ENCODE peak calls at places on chromosomes 6 and 20, in six cellular contexts. G is stimulated activated CD8-positive, alpha-beta memory T cell treated with anti-CD3 and anti-CD28 coated beads, Interleukin-15, amount 100 ng/mL, for 48 hours; T is bronchial epithelial cell; N is neural crest cell; X is stimulated activated effector memory CD8-positive, alpha-beta T cell treated with anti-CD3 and anti-CD28 coated beads, Interleukin-12 subunit alpha, Interleukin-12 subunit beta, amount 100 ng/mL, for 72 hours; L is HepG2. Z is an unnamed sample.

GRCh38 chr20:33697129-33697528 is 10.9 kb upstream of the E2F1 start:
- DNase-seq in G (no peak), T (no peak), N (no peak), X (no peak), L (no peak), Z (no peak)

GRCh38 chr6:19554356-19555225 is 282.6 kb upstream of the ID4 start:
- DNase-seq in G (no peak), T (no peak), N (no peak), X (no peak), L (no peak), Z (no peak)

GRCh38 chr6:40258531-40258930 is 324.3 kb upstream of the MOCS1 start:
- DNase-seq in G (no peak), T (no peak), N (no peak), X (no peak), L (no peak), Z (no peak)

GRCh38 chr6:3510617-3511016 is 53.8 kb upstream of the SLC22A23 start:
- DNase-seq in G (no peak), T (no peak), N (no peak), X (no peak), L (no peak), Z (no peak)

GRCh38 chr6:158758464-158758863 is 60.7 kb downstream of the EZR start:
- DNase-seq in G (no peak), T (no peak), N (no peak), X (no peak), L (no peak), Z (no peak)

GRCh38 chr6:49522710-49523593 is 23.2 kb downstream of the GLYATL3 start:
- DNase-seq in G (no peak), T (no peak), N (no peak), X (no peak), L (peak), Z (no peak)

GRCh38 chr6:72040106-72040505 is 153.8 kb downstream of the RIMS1 start:
- DNase-seq in G (no peak), T (no peak), N (no peak), X (no peak), L (no peak), Z (no peak)

GRCh38 chr6:107323133-107323785 is 136.1 kb downstream of the PDSS2 start:
- DNase-seq in G (no peak), T (no peak), N (no peak), X (no peak), L (no peak), Z (no peak)

GRCh38 chr20:54585222-54585621 is 109.8 kb downstream of the DOK5 start:
- DNase-seq in G (no peak), T (no peak), N (no peak), X (no peak), L (no peak), Z (no peak)

GRCh38 chr6:52016918-52017748 is 70.3 kb downstream of the PKHD1 start:
- DNase-seq in G (no peak), T (no peak), N (no peak), X (no peak), L (no peak), Z (no peak)

GRCh38 chr6:40916816-40917215 is 122.2 kb downstream of the UNC5CL start:
- DNase-seq in G (no peak), T (no peak), N (no peak), X (no peak), L (no peak), Z (no peak)

GRCh38 chr6:169131356-169131755 is 122.3 kb downstream of the THBS2 start:
- DNase-seq in G (no peak), T (no peak), N (no peak), X (no peak), L (no peak), Z (no peak)

GRCh38 chr6:129134535-129134934 is 251.6 kb downstream of the LAMA2 start:
- DNase-seq in G (no peak), T (no peak), N (no peak), X (no peak), L (no peak), Z (no peak)

GRCh38 chr6:138509371-138509770 is 10.1 kb upstream of the NHSL1 start:
- DNase-seq in G (no peak), T (peak), N (no peak), X (no peak), L (peak), Z (no peak)

GRCh38 chr6:160141001-160141726 is 19.5 kb downstream of the SLC22A1 start:
- DNase-seq in G (no peak), T (peak), N (no peak), X (no peak), L (no peak), Z (peak)

GRCh38 chr6:38504996-38505395 is 134.7 kb downstream of the BTBD9 start:
- DNase-seq in G (no peak), T (peak), N (no peak), X (no peak), L (no peak), Z (no peak)

GRCh38 chr20:15596220-15596875 is 976.9 kb downstream of the KIF16B start:
- DNase-seq in G (no peak), T (no peak), N (no peak), X (no peak), L (no peak), Z (no peak)

GRCh38 chr6:13922750-13923149 is 2.0 kb upstream of the RNF182 start:
- DNase-seq in G (no peak), T (no peak), N (no peak), X (no peak), L (no peak), Z (no peak)

GRCh38 chr6:158358450-158359077 is 46.3 kb downstream of the TULP4 start:
- DNase-seq in G (no peak), T (no peak), N (no peak), X (no peak), L (no peak), Z (no peak)

GRCh38 chr6:66291905-66292304 is 584.9 kb upstream of the EYS start:
- DNase-seq in G (no peak), T (no peak), N (no peak), X (no peak), L (no peak), Z (no peak)

GRCh38 chr6:16163066-16163465 is 34.2 kb downstream of the MYLIP start:
- DNase-seq in G (no peak), T (peak), N (no peak), X (no peak), L (no peak), Z (no peak)

GRCh38 chr20:10179574-10180298 is 38.9 kb upstream of the SNAP25 start:
- DNase-seq in G (no peak), T (no peak), N (peak), X (no peak), L (peak), Z (no peak)